ENCODE peak calls at places on chromosomes 5 and 9, in four cellular contexts. E is fibroblast of lung, D is GM23338, J is GM12878. N is an unnamed sample.

GRCh38 chr5:117872798-117873368 is 1115.5 kb downstream of the DTWD2 start:
- DNase-seq in J (no peak), D (no peak), E (no peak), N (no peak)

GRCh38 chr5:125412561-125413535 is 666.4 kb upstream of the ZNF608 start:
- DNase-seq in E (peak), J (no peak), D (peak), N (no peak)

GRCh38 chr9:88783613-88784230 is 207.5 kb upstream of the S1PR3 start:
- DNase-seq in D (no peak), J (no peak), E (no peak), N (no peak)

GRCh38 chr9:114304416-114305188 is 18.3 kb upstream of the ORM1 start:
- DNase-seq in E (no peak), J (no peak), D (no peak), N (no peak)

GRCh38 chr5:21225223-21226064 is 1237.4 kb upstream of the CDH18 start:
- DNase-seq in E (no peak), J (no peak), D (no peak), N (no peak)

GRCh38 chr5:55593115-55593472 is 58.3 kb upstream of the PLPP1 start:
- DNase-seq in E (no peak), D (no peak), J (no peak), N (no peak)

GRCh38 chr5:180323929-180324632 is 29.1 kb downstream of the GFPT2 start:
- DNase-seq in D (no peak), J (no peak), E (peak), N (no peak)

GRCh38 chr9:85258823-85259370 is 482.9 kb downstream of the AGTPBP1 start:
- DNase-seq in D (peak), E (peak), J (peak), N (peak)

GRCh38 chr9:98922721-98923435 is 20.8 kb upstream of the COL15A1 start:
- DNase-seq in J (no peak), D (no peak), E (no peak), N (no peak)

GRCh38 chr9:97447030-97447429 is 35.1 kb downstream of the TDRD7 start:
- DNase-seq in D (no peak), J (no peak), E (no peak), N (no peak)

GRCh38 chr9:98255064-98255577 is 328 bp downstream of the TBC1D2 start:
- DNase-seq in D (peak), E (peak), J (no peak), N (no peak)

GRCh38 chr5:92652735-92653134 is 928.3 kb downstream of the NR2F1-AS1 start:
- DNase-seq in J (no peak), D (no peak), E (peak), N (no peak)

GRCh38 chr9:134957165-134957944 is 39.6 kb upstream of the FCN1 start:
- DNase-seq in D (no peak), J (no peak), E (no peak), N (no peak)

GRCh38 chr5:93579561-93580386 is 1.2 kb downstream of the NR2F1-AS1 start:
- DNase-seq in E (peak), J (no peak), D (peak), N (no peak)

GRCh38 chr9:129875181-129875611 is 39.9 kb downstream of the USP20 start:
- DNase-seq in E (no peak), D (peak), J (no peak), N (no peak)

GRCh38 chr9:121597693-121598166 is 53.7 kb upstream of the DAB2IP start:
- DNase-seq in D (peak), J (no peak), E (no peak), N (no peak)

GRCh38 chr9:130288393-130288792 is 22.8 kb downstream of the HMCN2 start:
- DNase-seq in E (no peak), J (no peak), D (no peak), N (no peak)

GRCh38 chr5:95895771-95896170 is 65.9 kb downstream of the ELL2 start:
- DNase-seq in J (no peak), E (no peak), D (peak), N (no peak)

GRCh38 chr9:129626944-129627297 is 958 bp downstream of the NTMT1 start:
- DNase-seq in E (peak), D (no peak), J (no peak), N (no peak)

GRCh38 chr5:132641241-132641723 is 16.7 kb upstream of the IL13 start:
- DNase-seq in J (no peak), D (no peak), E (no peak), N (no peak)

GRCh38 chr5:5192681-5193080 is 52.6 kb downstream of the ADAMTS16 start:
- DNase-seq in D (no peak), E (no peak), J (no peak), N (peak)

GRCh38 chr9:2620876-2621677 is 510 bp upstream of the VLDLR start:
- DNase-seq in J (no peak), D (peak), E (peak), N (peak)

GRCh38 chr9:104906441-104907277 is 21.3 kb downstream of the ABCA1 start:
- DNase-seq in J (no peak), E (peak), D (no peak), N (no peak)

GRCh38 chr5:56139978-56140562 is 93.1 kb downstream of the ANKRD55 start:
- DNase-seq in D (no peak), E (no peak), J (no peak), N (no peak)

GRCh38 chr5:37736397-37736796 is 103.4 kb downstream of the GDNF start:
- DNase-seq in E (no peak), D (no peak), J (no peak), N (no peak)

GRCh38 chr9:86724528-86724927 is 222.8 kb downstream of the GAS1 start:
- DNase-seq in E (no peak), D (no peak), J (no peak), N (no peak)

GRCh38 chr9:121350993-121351561 is 19.0 kb downstream of the STOM start:
- DNase-seq in J (no peak), E (peak), D (no peak), N (no peak)

GRCh38 chr5:151751091-151751490 is 7.3 kb downstream of the ATOX1 start:
- DNase-seq in D (no peak), E (no peak), J (no peak), N (no peak)

GRCh38 chr9:32405506-32405905 is 21.1 kb downstream of the ACO1 start:
- DNase-seq in D (no peak), J (no peak), E (no peak), N (no peak)

GRCh38 chr5:157778121-157778805 is 34.8 kb downstream of the LSM11 start:
- DNase-seq in J (no peak), E (peak), D (no peak), N (no peak)

GRCh38 chr5:1638658-1639400 is 115.1 kb upstream of the LPCAT1 start:
- DNase-seq in D (no peak), J (no peak), E (no peak), N (no peak)
- TF ChIP-seq EZH2 in D (no peak), J (no peak), E (no peak), N (peak)

GRCh38 chr9:21945606-21946005 is 48.6 kb downstream of the CDKN2A start:
- DNase-seq in D (no peak), J (no peak), E (no peak), N (no peak)

GRCh38 chr9:21941337-21941995 is 52.7 kb downstream of the CDKN2A start:
- DNase-seq in J (no peak), E (no peak), D (no peak), N (no peak)

DNA sequence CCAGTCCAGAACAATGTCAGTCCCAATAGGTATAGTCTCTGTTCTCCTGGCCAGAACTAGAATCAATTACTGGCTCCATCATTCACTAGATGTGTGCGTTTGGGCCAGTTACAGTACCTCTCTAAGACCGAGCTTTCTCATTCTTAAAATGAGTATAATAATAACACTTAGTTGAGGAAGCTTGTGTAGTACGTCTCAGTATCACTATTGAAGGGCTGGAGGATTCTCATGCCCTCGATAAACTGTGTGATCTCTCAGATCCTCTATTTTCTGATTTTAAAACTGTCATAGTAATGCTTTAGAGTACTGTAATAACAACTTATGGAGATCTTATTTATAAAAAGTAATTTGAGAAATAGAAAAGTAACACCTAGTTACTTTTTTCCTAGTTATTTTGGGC is 50.7 kb downstream of the CDKN2A start:
- DNase-seq in E (no peak), D (no peak), J (no peak), N (no peak)
- TF ChIP-seq EZH2 in E (no peak), D (no peak), J (no peak), N (no peak)

GRCh38 chr9:37029776-37030590 is 4.1 kb downstream of the PAX5 start:
- DNase-seq in J (no peak), D (peak), E (no peak), N (no peak)
- TF ChIP-seq EZH2 in J (no peak), D (peak), E (peak), N (no peak)

DNA sequence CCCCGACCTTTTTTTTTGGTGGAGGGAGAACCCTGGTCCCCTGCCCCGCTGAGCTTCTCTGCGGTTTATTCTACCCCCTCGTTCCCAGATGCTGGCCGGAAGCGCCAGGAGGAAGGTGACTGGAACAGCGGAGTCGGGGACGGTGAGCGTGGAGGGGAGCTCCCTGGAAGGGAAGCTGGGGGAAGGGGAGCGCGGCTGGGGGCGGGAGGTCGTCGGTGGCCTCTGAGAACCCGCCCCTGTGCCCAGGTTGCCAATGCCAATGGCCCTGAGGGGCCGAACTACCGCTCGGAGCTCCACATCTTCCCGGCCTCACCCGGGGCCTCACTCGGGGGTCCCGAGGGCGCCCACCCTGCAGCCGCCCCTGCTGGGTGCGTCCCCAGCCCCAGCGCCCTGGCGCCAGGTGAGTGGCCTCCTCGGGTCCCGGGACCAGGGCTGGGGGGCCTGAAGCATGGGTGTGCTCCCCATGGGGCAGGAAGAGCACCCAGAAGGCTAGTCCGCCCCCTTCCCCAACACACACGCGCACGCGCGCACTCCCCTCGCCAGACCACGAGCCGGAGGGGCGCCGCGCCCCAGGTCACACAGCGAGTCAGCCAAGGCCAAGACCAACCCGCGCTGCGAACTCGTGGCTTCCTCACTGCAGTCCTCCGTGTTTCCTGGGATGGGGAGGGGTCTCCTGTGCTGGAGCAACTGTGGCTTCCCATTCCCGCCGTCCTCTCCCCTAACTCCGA is 10.6 kb downstream of the MYOZ3 start:
- DNase-seq in J (no peak), E (no peak), D (peak), N (no peak)
- TF ChIP-seq EZH2 in J (no peak), E (peak), D (no peak), N (no peak)

GRCh38 chr5:123099514-123100151 is 10.6 kb downstream of the PRDM6 start:
- DNase-seq in J (no peak), D (peak), E (no peak), N (no peak)

GRCh38 chr5:123098767-123099513 is 9.9 kb downstream of the PRDM6 start:
- DNase-seq in J (no peak), E (peak), D (peak), N (no peak)

GRCh38 chr5:123097483-123097870 is 8.4 kb downstream of the PRDM6 start:
- DNase-seq in E (peak), J (no peak), D (no peak), N (no peak)

GRCh38 chr5:123095694-123096120 is 6.7 kb downstream of the PRDM6 start:
- DNase-seq in E (peak), D (no peak), J (no peak), N (no peak)

GRCh38 chr5:123097871-123098735 is 9.1 kb downstream of the PRDM6 start:
- DNase-seq in E (no peak), D (peak), J (no peak), N (no peak)
- TF ChIP-seq EZH2 in E (no peak), D (peak), J (no peak), N (no peak)

GRCh38 chr5:176861276-176861675 is 37.9 kb downstream of the HK3 start:
- DNase-seq in D (no peak), E (no peak), J (no peak), N (no peak)

GRCh38 chr5:176862330-176862995 is 36.7 kb downstream of the HK3 start:
- DNase-seq in D (no peak), E (no peak), J (no peak), N (no peak)

GRCh38 chr5:176863765-176864098 is 35.4 kb downstream of the HK3 start:
- DNase-seq in E (no peak), J (no peak), D (no peak), N (no peak)

GRCh38 chr5:176864755-176865154 is 34.4 kb downstream of the HK3 start:
- DNase-seq in E (no peak), J (no peak), D (no peak), N (no peak)

GRCh38 chr5:176863041-176863764 is 35.9 kb downstream of the HK3 start:
- DNase-seq in E (no peak), J (no peak), D (no peak), N (no peak)
- TF ChIP-seq EZH2 in E (no peak), J (no peak), D (no peak), N (no peak)

GRCh38 chr5:88684136-88684500 is 198.9 kb downstream of the MEF2C start:
- DNase-seq in D (no peak), E (no peak), J (no peak), N (no peak)
- TF ChIP-seq EZH2 in D (no peak), E (peak), J (no peak), N (no peak)

N was measured in SK-N-MC.